ENCODE peak calls at places on chromosomes 5 and 9, in nine cellular contexts. One of them, this sample, is unnamed.

GRCh38 chr5:118233601-118234000 is 754.7 kb downstream of the DTWD2 start:
- DNase-seq in activated CD8-positive, alpha-beta memory T cell treated with anti-CD3 and anti-CD28 coated beads, Interleukin-2, amount 50 U/mL, for 48 hours: no peak
- DNase-seq in esophagus squamous epithelium: no peak
- DNase-seq in activated CD4-positive, alpha-beta memory T cell treated with anti-CD3 and anti-CD28 coated beads for 36 hours: no peak
- DNase-seq in fibroblast of lung: peak
- DNase-seq in mammary epithelial cell: no peak
- DNase-seq in Karpas-422: no peak
- DNase-seq in activated T-helper 1 cell treated with Interleukin-2 at 50 U/mL for 16 hours: no peak
- DNase-seq in amniotic stem cell: peak
- DNase-seq in this sample: no peak

GRCh38 chr9:87662808-87663528 is 63.0 kb upstream of the CTSL start:
- DNase-seq in esophagus squamous epithelium: no peak
- DNase-seq in activated CD8-positive, alpha-beta memory T cell treated with anti-CD3 and anti-CD28 coated beads, Interleukin-2, amount 50 U/mL, for 48 hours: peak
- DNase-seq in fibroblast of lung: peak
- DNase-seq in Karpas-422: peak
- DNase-seq in activated T-helper 1 cell treated with Interleukin-2 at 50 U/mL for 16 hours: no peak
- DNase-seq in mammary epithelial cell: peak
- DNase-seq in activated CD4-positive, alpha-beta memory T cell treated with anti-CD3 and anti-CD28 coated beads for 36 hours: peak
- DNase-seq in amniotic stem cell: peak
- DNase-seq in this sample: peak

GRCh38 chr9:32260481-32260880 is 124.0 kb upstream of the ACO1 start:
- DNase-seq in activated CD8-positive, alpha-beta memory T cell treated with anti-CD3 and anti-CD28 coated beads, Interleukin-2, amount 50 U/mL, for 48 hours: no peak
- DNase-seq in activated T-helper 1 cell treated with Interleukin-2 at 50 U/mL for 16 hours: no peak
- DNase-seq in fibroblast of lung: no peak
- DNase-seq in Karpas-422: no peak
- DNase-seq in amniotic stem cell: no peak
- DNase-seq in mammary epithelial cell: no peak
- DNase-seq in activated CD4-positive, alpha-beta memory T cell treated with anti-CD3 and anti-CD28 coated beads for 36 hours: no peak
- DNase-seq in esophagus squamous epithelium: no peak
- DNase-seq in this sample: no peak

GRCh38 chr9:77954018-77954417 is 77.6 kb downstream of the GNAQ start:
- DNase-seq in mammary epithelial cell: no peak
- DNase-seq in activated T-helper 1 cell treated with Interleukin-2 at 50 U/mL for 16 hours: no peak
- DNase-seq in amniotic stem cell: no peak
- DNase-seq in activated CD8-positive, alpha-beta memory T cell treated with anti-CD3 and anti-CD28 coated beads, Interleukin-2, amount 50 U/mL, for 48 hours: no peak
- DNase-seq in fibroblast of lung: peak
- DNase-seq in Karpas-422: no peak
- DNase-seq in esophagus squamous epithelium: no peak
- DNase-seq in activated CD4-positive, alpha-beta memory T cell treated with anti-CD3 and anti-CD28 coated beads for 36 hours: no peak
- DNase-seq in this sample: no peak

GRCh38 chr5:44360919-44361625 is 28.1 kb downstream of the FGF10 start:
- DNase-seq in esophagus squamous epithelium: no peak
- DNase-seq in mammary epithelial cell: no peak
- DNase-seq in activated CD8-positive, alpha-beta memory T cell treated with anti-CD3 and anti-CD28 coated beads, Interleukin-2, amount 50 U/mL, for 48 hours: no peak
- DNase-seq in activated CD4-positive, alpha-beta memory T cell treated with anti-CD3 and anti-CD28 coated beads for 36 hours: no peak
- DNase-seq in activated T-helper 1 cell treated with Interleukin-2 at 50 U/mL for 16 hours: no peak
- DNase-seq in fibroblast of lung: no peak
- DNase-seq in Karpas-422: no peak
- DNase-seq in amniotic stem cell: no peak
- DNase-seq in this sample: no peak

GRCh38 chr5:143217065-143217803 is 186.3 kb downstream of the NR3C1 start:
- DNase-seq in activated T-helper 1 cell treated with Interleukin-2 at 50 U/mL for 16 hours: no peak
- DNase-seq in mammary epithelial cell: no peak
- DNase-seq in Karpas-422: no peak
- DNase-seq in amniotic stem cell: no peak
- DNase-seq in fibroblast of lung: no peak
- DNase-seq in activated CD8-positive, alpha-beta memory T cell treated with anti-CD3 and anti-CD28 coated beads, Interleukin-2, amount 50 U/mL, for 48 hours: no peak
- DNase-seq in activated CD4-positive, alpha-beta memory T cell treated with anti-CD3 and anti-CD28 coated beads for 36 hours: peak
- DNase-seq in esophagus squamous epithelium: no peak
- DNase-seq in this sample: no peak

GRCh38 chr5:133945561-133945960 is 22.9 kb downstream of the C5orf15 start:
- DNase-seq in amniotic stem cell: no peak
- DNase-seq in activated CD8-positive, alpha-beta memory T cell treated with anti-CD3 and anti-CD28 coated beads, Interleukin-2, amount 50 U/mL, for 48 hours: no peak
- DNase-seq in Karpas-422: no peak
- DNase-seq in activated T-helper 1 cell treated with Interleukin-2 at 50 U/mL for 16 hours: no peak
- DNase-seq in esophagus squamous epithelium: no peak
- DNase-seq in mammary epithelial cell: no peak
- DNase-seq in fibroblast of lung: peak
- DNase-seq in activated CD4-positive, alpha-beta memory T cell treated with anti-CD3 and anti-CD28 coated beads for 36 hours: no peak
- DNase-seq in this sample: no peak

GRCh38 chr5:122981846-122982245 is 54.7 kb downstream of the PPIC start:
- DNase-seq in amniotic stem cell: no peak
- DNase-seq in activated CD8-positive, alpha-beta memory T cell treated with anti-CD3 and anti-CD28 coated beads, Interleukin-2, amount 50 U/mL, for 48 hours: no peak
- DNase-seq in activated T-helper 1 cell treated with Interleukin-2 at 50 U/mL for 16 hours: no peak
- DNase-seq in Karpas-422: no peak
- DNase-seq in activated CD4-positive, alpha-beta memory T cell treated with anti-CD3 and anti-CD28 coated beads for 36 hours: no peak
- DNase-seq in fibroblast of lung: no peak
- DNase-seq in esophagus squamous epithelium: no peak
- DNase-seq in mammary epithelial cell: no peak
- DNase-seq in this sample: no peak

GRCh38 chr5:82351754-82352145 is 73.6 kb upstream of the RPS23 start:
- DNase-seq in activated CD8-positive, alpha-beta memory T cell treated with anti-CD3 and anti-CD28 coated beads, Interleukin-2, amount 50 U/mL, for 48 hours: no peak
- DNase-seq in Karpas-422: peak
- DNase-seq in amniotic stem cell: no peak
- DNase-seq in mammary epithelial cell: peak
- DNase-seq in fibroblast of lung: peak
- DNase-seq in esophagus squamous epithelium: no peak
- DNase-seq in activated CD4-positive, alpha-beta memory T cell treated with anti-CD3 and anti-CD28 coated beads for 36 hours: no peak
- DNase-seq in activated T-helper 1 cell treated with Interleukin-2 at 50 U/mL for 16 hours: no peak
- DNase-seq in this sample: peak

GRCh38 chr5:119315516-119315949 is 40.3 kb upstream of the TNFAIP8 start:
- DNase-seq in fibroblast of lung: no peak
- DNase-seq in activated CD8-positive, alpha-beta memory T cell treated with anti-CD3 and anti-CD28 coated beads, Interleukin-2, amount 50 U/mL, for 48 hours: no peak
- DNase-seq in amniotic stem cell: no peak
- DNase-seq in activated T-helper 1 cell treated with Interleukin-2 at 50 U/mL for 16 hours: no peak
- DNase-seq in Karpas-422: peak
- DNase-seq in mammary epithelial cell: peak
- DNase-seq in esophagus squamous epithelium: no peak
- DNase-seq in activated CD4-positive, alpha-beta memory T cell treated with anti-CD3 and anti-CD28 coated beads for 36 hours: peak
- DNase-seq in this sample: no peak

GRCh38 chr9:92325991-92326500 is 293 bp downstream of the CENPP start:
- DNase-seq in Karpas-422: peak
- DNase-seq in activated CD8-positive, alpha-beta memory T cell treated with anti-CD3 and anti-CD28 coated beads, Interleukin-2, amount 50 U/mL, for 48 hours: no peak
- DNase-seq in esophagus squamous epithelium: no peak
- DNase-seq in activated CD4-positive, alpha-beta memory T cell treated with anti-CD3 and anti-CD28 coated beads for 36 hours: no peak
- DNase-seq in activated T-helper 1 cell treated with Interleukin-2 at 50 U/mL for 16 hours: no peak
- DNase-seq in fibroblast of lung: no peak
- DNase-seq in amniotic stem cell: no peak
- DNase-seq in mammary epithelial cell: no peak
- DNase-seq in this sample: no peak

GRCh38 chr5:132813599-132814440 is 718 bp downstream of the SOWAHA start:
- DNase-seq in fibroblast of lung: peak
- DNase-seq in esophagus squamous epithelium: no peak
- DNase-seq in Karpas-422: no peak
- DNase-seq in activated CD4-positive, alpha-beta memory T cell treated with anti-CD3 and anti-CD28 coated beads for 36 hours: peak
- DNase-seq in activated CD8-positive, alpha-beta memory T cell treated with anti-CD3 and anti-CD28 coated beads, Interleukin-2, amount 50 U/mL, for 48 hours: peak
- DNase-seq in activated T-helper 1 cell treated with Interleukin-2 at 50 U/mL for 16 hours: no peak
- DNase-seq in amniotic stem cell: no peak
- DNase-seq in mammary epithelial cell: no peak
- DNase-seq in this sample: no peak

GRCh38 chr9:38367898-38368297 is 24.6 kb upstream of the ALDH1B1 start:
- DNase-seq in activated CD4-positive, alpha-beta memory T cell treated with anti-CD3 and anti-CD28 coated beads for 36 hours: no peak
- DNase-seq in activated T-helper 1 cell treated with Interleukin-2 at 50 U/mL for 16 hours: no peak
- DNase-seq in esophagus squamous epithelium: no peak
- DNase-seq in mammary epithelial cell: no peak
- DNase-seq in fibroblast of lung: no peak
- DNase-seq in activated CD8-positive, alpha-beta memory T cell treated with anti-CD3 and anti-CD28 coated beads, Interleukin-2, amount 50 U/mL, for 48 hours: no peak
- DNase-seq in amniotic stem cell: no peak
- DNase-seq in Karpas-422: no peak
- DNase-seq in this sample: no peak

GRCh38 chr9:133527444-133527920 is 2.7 kb upstream of the MYMK start:
- DNase-seq in Karpas-422: no peak
- DNase-seq in fibroblast of lung: peak
- DNase-seq in activated CD4-positive, alpha-beta memory T cell treated with anti-CD3 and anti-CD28 coated beads for 36 hours: no peak
- DNase-seq in esophagus squamous epithelium: no peak
- DNase-seq in activated T-helper 1 cell treated with Interleukin-2 at 50 U/mL for 16 hours: no peak
- DNase-seq in amniotic stem cell: no peak
- DNase-seq in mammary epithelial cell: no peak
- DNase-seq in activated CD8-positive, alpha-beta memory T cell treated with anti-CD3 and anti-CD28 coated beads, Interleukin-2, amount 50 U/mL, for 48 hours: no peak
- DNase-seq in this sample: no peak

GRCh38 chr5:142830241-142831018 is 60.3 kb downstream of the ARHGAP26 start:
- DNase-seq in activated CD4-positive, alpha-beta memory T cell treated with anti-CD3 and anti-CD28 coated beads for 36 hours: no peak
- DNase-seq in mammary epithelial cell: no peak
- DNase-seq in Karpas-422: no peak
- DNase-seq in activated CD8-positive, alpha-beta memory T cell treated with anti-CD3 and anti-CD28 coated beads, Interleukin-2, amount 50 U/mL, for 48 hours: no peak
- DNase-seq in amniotic stem cell: no peak
- DNase-seq in activated T-helper 1 cell treated with Interleukin-2 at 50 U/mL for 16 hours: no peak
- DNase-seq in fibroblast of lung: peak
- DNase-seq in esophagus squamous epithelium: no peak
- DNase-seq in this sample: no peak

GRCh38 chr5:76836181-76836580 is 13.6 kb upstream of the S100Z start:
- DNase-seq in esophagus squamous epithelium: no peak
- DNase-seq in activated CD4-positive, alpha-beta memory T cell treated with anti-CD3 and anti-CD28 coated beads for 36 hours: no peak
- DNase-seq in Karpas-422: no peak
- DNase-seq in fibroblast of lung: peak
- DNase-seq in activated T-helper 1 cell treated with Interleukin-2 at 50 U/mL for 16 hours: no peak
- DNase-seq in activated CD8-positive, alpha-beta memory T cell treated with anti-CD3 and anti-CD28 coated beads, Interleukin-2, amount 50 U/mL, for 48 hours: no peak
- DNase-seq in mammary epithelial cell: no peak
- DNase-seq in amniotic stem cell: no peak
- DNase-seq in this sample: no peak

GRCh38 chr5:62051747-62052146 is 254.3 kb upstream of the KIF2A start:
- DNase-seq in esophagus squamous epithelium: no peak
- DNase-seq in amniotic stem cell: no peak
- DNase-seq in activated T-helper 1 cell treated with Interleukin-2 at 50 U/mL for 16 hours: no peak
- DNase-seq in activated CD8-positive, alpha-beta memory T cell treated with anti-CD3 and anti-CD28 coated beads, Interleukin-2, amount 50 U/mL, for 48 hours: no peak
- DNase-seq in Karpas-422: no peak
- DNase-seq in mammary epithelial cell: no peak
- DNase-seq in activated CD4-positive, alpha-beta memory T cell treated with anti-CD3 and anti-CD28 coated beads for 36 hours: no peak
- DNase-seq in fibroblast of lung: no peak
- DNase-seq in this sample: no peak